ENCODE peak calls at places on chromosomes 5 and 9, in eight cellular contexts. E, G, V, T, M, J, C and P are unnamed samples.

GRCh38 chr9:121816845-121817450 is 165.5 kb downstream of the DAB2IP start:
- DNase-seq in V (no peak), G (no peak), M (no peak), C (no peak), E (no peak), T (no peak), J (no peak), P (no peak)

GRCh38 chr5:173420108-173420507 is 91.9 kb upstream of the STC2 start:
- DNase-seq in E (peak), G (no peak), C (no peak), T (no peak), V (no peak), J (peak), M (no peak), P (no peak)

GRCh38 chr5:60586307-60586901 is 113.6 kb downstream of the DEPDC1B start:
- DNase-seq in T (no peak), V (no peak), E (peak), M (peak), J (peak), C (peak), G (no peak), P (peak)

GRCh38 chr5:134840811-134841210 is 5.0 kb upstream of the C5orf24 start:
- DNase-seq in E (no peak), J (no peak), M (no peak), G (no peak), C (no peak), T (no peak), V (no peak), P (no peak)

GRCh38 chr5:178786859-178787499 is 56.5 kb upstream of the ZNF354A start:
- DNase-seq in V (no peak), E (peak), C (no peak), M (peak), G (peak), T (no peak), J (peak), P (peak)

GRCh38 chr5:32278403-32278802 is 34.3 kb downstream of the MTMR12 start:
- DNase-seq in G (peak), T (no peak), V (no peak), M (peak), J (peak), E (peak), C (no peak), P (peak)

GRCh38 chr5:142826741-142827492 is 56.7 kb downstream of the ARHGAP26 start:
- DNase-seq in C (peak), E (peak), V (no peak), G (no peak), J (peak), M (peak), T (no peak), P (peak)

GRCh38 chr9:74644015-74644414 is 146.9 kb downstream of the RORB start:
- DNase-seq in C (no peak), G (no peak), E (no peak), M (no peak), V (no peak), J (no peak), T (no peak), P (no peak)

GRCh38 chr5:179862891-179863290 is 4.3 kb upstream of the MRNIP start:
- DNase-seq in V (no peak), T (no peak), M (no peak), J (no peak), E (no peak), G (no peak), C (no peak), P (no peak)

GRCh38 chr5:76402251-76402879 is 720 bp upstream of the IQGAP2 start:
- DNase-seq in V (peak), J (peak), T (peak), G (no peak), C (peak), M (no peak), E (no peak), P (no peak)

GRCh38 chr5:125377151-125377550 is 630.7 kb upstream of the ZNF608 start:
- DNase-seq in T (no peak), M (no peak), J (no peak), E (no peak), C (no peak), G (no peak), V (no peak), P (no peak)

GRCh38 chr5:81397169-81397568 is 3.2 kb upstream of the ACOT12 start:
- DNase-seq in V (no peak), J (peak), T (no peak), E (peak), C (peak), G (no peak), M (peak), P (no peak)

GRCh38 chr9:103037508-103038477 is 42.7 kb downstream of the CYLC2 start:
- DNase-seq in G (peak), E (peak), C (no peak), J (peak), T (no peak), M (peak), V (no peak), P (no peak)

GRCh38 chr5:110536120-110537115 is 190.1 kb downstream of the TMEM232 start:
- DNase-seq in M (no peak), C (no peak), E (peak), G (no peak), J (peak), T (no peak), V (no peak), P (peak)

GRCh38 chr9:89436963-89437625 is 60.8 kb downstream of the SEMA4D start:
- DNase-seq in T (no peak), G (no peak), E (no peak), J (no peak), V (no peak), M (no peak), C (no peak), P (no peak)

GRCh38 chr5:42951847-42952411 is 88.2 kb downstream of the ANXA2R start:
- DNase-seq in J (peak), G (no peak), M (peak), V (no peak), C (peak), E (no peak), T (no peak), P (peak)

GRCh38 chr5:132434813-132435286 is 55.7 kb downstream of the IRF1 start:
- DNase-seq in E (no peak), C (no peak), J (no peak), M (no peak), V (no peak), G (no peak), T (no peak), P (no peak)

GRCh38 chr9:131836607-131837315 is 96.9 kb upstream of the RAPGEF1 start:
- DNase-seq in M (no peak), C (no peak), T (no peak), G (no peak), E (no peak), J (no peak), V (no peak), P (no peak)

GRCh38 chr9:77933019-77933418 is 98.6 kb downstream of the GNAQ start:
- DNase-seq in J (no peak), G (no peak), V (no peak), M (peak), T (no peak), E (no peak), C (no peak), P (no peak)

GRCh38 chr9:89462817-89463216 is 35.1 kb downstream of the SEMA4D start:
- DNase-seq in G (no peak), M (no peak), E (no peak), T (no peak), C (no peak), J (no peak), V (no peak), P (no peak)

GRCh38 chr5:1519631-1520141 is 4.1 kb downstream of the LPCAT1 start:
- DNase-seq in C (no peak), G (no peak), T (no peak), E (no peak), M (no peak), J (no peak), V (peak), P (no peak)

GRCh38 chr5:93305984-93306383 is 275.0 kb downstream of the NR2F1-AS1 start:
- DNase-seq in M (peak), J (no peak), V (no peak), C (no peak), T (no peak), E (no peak), G (no peak), P (no peak)

GRCh38 chr9:131330814-131331600 is 41.5 kb downstream of the PLPP7 start:
- DNase-seq in V (no peak), G (no peak), T (peak), E (no peak), J (no peak), C (peak), M (no peak), P (no peak)

GRCh38 chr9:91425270-91425669 is 1.6 kb upstream of the NFIL3 start:
- DNase-seq in T (no peak), G (peak), J (no peak), M (no peak), V (no peak), E (no peak), C (no peak), P (no peak)
- H3K4me3 ChIP-seq in T (no peak), G (peak), J (no peak), M (no peak), V (no peak), E (peak), C (no peak), P (peak)

GRCh38 chr9:120580591-120580896 is 577 bp upstream of the CDK5RAP2 start:
- DNase-seq in E (no peak), J (no peak), T (no peak), C (no peak), V (no peak), M (no peak), G (no peak), P (no peak)
- H3K4me3 ChIP-seq in E (peak), J (peak), T (no peak), C (no peak), V (no peak), M (no peak), G (no peak), P (no peak)

DNA sequence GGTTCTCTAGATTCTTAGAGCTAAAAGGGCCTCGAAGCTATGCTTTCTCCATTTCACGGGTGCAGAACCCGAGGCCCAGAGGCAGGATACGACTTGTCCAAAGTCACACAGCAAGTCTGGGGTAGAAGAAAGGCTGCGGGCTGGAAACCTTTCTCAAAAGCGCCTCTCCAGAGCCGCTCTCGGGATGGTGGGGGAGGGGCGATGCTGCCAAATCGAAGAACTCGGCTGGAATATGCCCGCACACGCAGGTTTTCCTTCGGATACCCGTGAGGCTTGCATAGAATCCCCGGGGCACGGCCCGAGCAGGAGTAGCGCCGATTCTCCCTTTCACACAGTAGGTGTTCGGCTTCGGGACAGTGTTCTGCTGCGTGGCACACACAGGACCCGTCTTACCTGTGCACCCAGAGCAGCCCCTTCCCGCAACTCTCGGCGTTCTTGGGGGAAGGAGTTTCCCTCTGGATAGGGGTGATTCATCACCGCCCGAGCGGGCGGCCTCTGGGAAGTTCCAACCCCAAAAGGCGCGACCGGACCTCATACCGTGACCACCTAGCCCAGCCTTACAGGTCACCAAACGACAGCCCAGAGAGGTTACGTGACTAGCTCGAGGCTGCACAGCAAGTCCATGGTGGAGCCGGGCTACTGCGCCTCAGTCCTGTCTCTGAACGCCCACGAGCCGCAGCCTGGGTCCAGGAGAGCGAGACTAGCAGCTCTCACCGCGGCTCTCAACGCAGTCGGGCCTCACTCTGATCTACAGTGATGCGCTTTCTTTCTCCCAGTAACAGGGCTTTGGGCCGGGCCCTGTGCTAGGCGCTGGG is 4.1 kb downstream of the PAX5 start:
- DNase-seq in J (no peak), E (no peak), C (no peak), T (no peak), M (no peak), G (no peak), V (no peak), P (no peak)
- H3K4me3 ChIP-seq in J (no peak), E (no peak), C (no peak), T (no peak), M (no peak), G (no peak), V (no peak), P (no peak)

DNA sequence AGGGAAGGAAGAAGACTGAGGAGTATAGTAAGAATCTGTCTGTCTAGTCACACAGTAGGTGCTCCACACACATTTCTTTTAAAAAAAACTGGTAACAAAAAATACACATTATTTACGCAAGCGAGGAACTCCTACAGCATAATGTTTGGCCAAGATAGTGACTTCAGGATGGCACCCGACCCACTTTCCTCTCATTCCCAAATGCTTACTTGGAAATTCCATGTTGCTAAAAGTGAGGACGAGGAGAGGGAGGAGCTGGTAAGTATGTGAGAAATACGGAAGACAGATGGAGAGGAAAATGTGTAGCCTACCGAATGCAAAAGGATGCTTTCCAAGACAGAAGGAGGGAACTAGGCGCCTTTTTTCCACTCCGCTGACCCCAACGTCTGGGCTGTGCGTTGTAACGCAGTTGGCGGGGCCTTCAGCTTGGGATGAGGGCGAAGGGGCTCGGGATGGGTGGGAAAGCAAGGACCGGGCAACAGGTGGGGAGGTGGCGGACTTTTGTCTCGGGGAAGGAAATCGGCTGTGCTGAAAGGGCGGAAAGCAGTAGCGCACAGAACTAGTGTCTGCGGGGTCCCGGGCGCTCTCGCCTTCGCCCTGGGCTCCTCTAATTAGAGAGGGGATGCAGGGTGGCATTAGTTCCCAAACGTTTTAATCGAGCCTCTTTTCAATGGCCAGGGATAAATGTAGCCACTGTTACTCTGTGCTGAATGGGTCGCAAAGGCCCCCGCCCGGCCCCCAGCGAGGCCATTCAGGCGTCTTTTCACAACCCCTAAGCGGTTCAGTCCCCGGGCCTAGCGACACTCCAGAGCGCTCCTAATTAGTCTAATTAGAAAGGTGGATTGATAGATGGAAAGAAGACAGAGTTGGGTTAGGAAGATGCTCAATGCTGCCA is 12.7 kb downstream of the FOXD1 start:
- DNase-seq in J (peak), T (no peak), C (no peak), M (no peak), G (no peak), E (no peak), V (no peak), P (no peak)
- H3K4me3 ChIP-seq in J (peak), T (no peak), C (no peak), M (no peak), G (peak), E (peak), V (no peak), P (no peak)

DNA sequence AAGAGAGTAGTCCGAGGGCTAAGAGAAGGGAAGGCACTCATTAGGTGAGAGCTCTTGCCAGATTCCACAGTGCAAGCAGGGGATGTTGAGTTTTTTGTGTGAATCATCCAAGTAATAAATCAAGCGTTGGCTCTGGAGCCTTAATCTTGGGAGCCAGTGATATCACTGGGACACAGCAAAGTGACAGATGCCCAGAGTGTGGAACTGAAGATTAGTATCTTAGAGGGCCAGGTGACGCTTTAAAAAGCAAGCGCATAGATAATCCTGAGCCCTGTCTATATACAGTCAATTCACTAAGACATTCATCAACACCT is 60.2 kb downstream of the FOXD1 start:
- DNase-seq in J (peak), G (no peak), C (no peak), E (peak), T (no peak), M (no peak), V (no peak), P (peak)
- H3K4me3 ChIP-seq in J (no peak), G (no peak), C (no peak), E (no peak), T (no peak), M (no peak), V (no peak), P (no peak)